ENCODE peak calls at places on chromosome 16, in ten cellular contexts. Z is IMR-90, U is Peyer's patch, C is A549, F is heart left ventricle, A is upper lobe of left lung, D is tibial nerve, N is endothelial cell of umbilical vein, V is sigmoid colon, J is right lobe of liver. E is an unnamed sample.

GRCh38 chr16:61926766-61927165 is 109.5 kb downstream of the CDH8 start:
- DNase-seq in J (no peak), Z (no peak), U (no peak), F (no peak), D (no peak), N (no peak), A (no peak), C (no peak), V (no peak), E (no peak)

GRCh38 chr16:25033852-25034251 is 18.7 kb upstream of the ARHGAP17 start:
- DNase-seq in V (peak; percentile 24), N (no peak), J (no peak), C (no peak), D (no peak), A (peak; percentile 84), U (no peak), Z (peak; percentile 83), F (no peak), E (no peak)

GRCh38 chr16:546909-547770 is 13.1 kb upstream of the PRR35 start:
- DNase-seq in A (peak; percentile 63), V (peak; percentile 86), U (peak; percentile 82), Z (peak; percentile 16), F (peak; percentile 58), C (no peak), N (peak; percentile 21), J (peak; percentile 62), D (peak; percentile 54), E (peak; percentile 54)

GRCh38 chr16:76280421-76280820 is 3.2 kb downstream of the CNTNAP4 start:
- DNase-seq in C (no peak), A (no peak), U (no peak), F (no peak), N (no peak), D (no peak), J (no peak), V (no peak), Z (no peak), E (no peak)

GRCh38 chr16:55567382-55567781 is 898 bp downstream of the CAPNS2 start:
- DNase-seq in F (no peak), U (no peak), D (no peak), N (no peak), C (no peak), A (peak; percentile 56), V (no peak), J (no peak), Z (peak; percentile 50), E (no peak)

GRCh38 chr16:67433131-67433719 is 2.3 kb downstream of the HSD11B2 start:
- DNase-seq in D (no peak), A (no peak), Z (no peak), F (no peak), J (no peak), N (no peak), V (no peak), C (no peak), U (no peak), E (no peak)

GRCh38 chr16:35798885-35799426 is 2339.5 kb downstream of the TP53TG3F start:
- DNase-seq in Z (no peak), V (no peak), F (peak; percentile 75), J (no peak), U (no peak), A (no peak), C (no peak), N (no peak), D (no peak), E (no peak)

GRCh38 chr16:5571446-5571845 is 473.9 kb upstream of the EEF2KMT start:
- DNase-seq in V (no peak), C (no peak), N (no peak), F (no peak), U (no peak), J (no peak), A (no peak), Z (no peak), D (no peak), E (no peak)

GRCh38 chr16:85542548-85542927 is 70.6 kb upstream of the GSE1 start:
- DNase-seq in A (peak; percentile 46), Z (no peak), U (no peak), C (no peak), F (no peak), J (no peak), D (no peak), N (no peak), V (no peak), E (no peak)

GRCh38 chr16:71882505-71883192 is 1.3 kb downstream of the ZNF821 start:
- DNase-seq in J (no peak), C (peak; percentile 83), U (peak; percentile 92), F (peak; percentile 64), D (peak; percentile 52), Z (peak; percentile 75), V (peak; percentile 80), A (peak; percentile 63), N (peak; percentile 83), E (peak; percentile 82)

GRCh38 chr16:86306811-86307517 is 203.4 kb upstream of the FOXF1 start:
- DNase-seq in U (no peak), D (no peak), C (no peak), F (no peak), A (no peak), N (no peak), Z (peak; percentile 90), J (no peak), V (peak; percentile 32), E (no peak)

GRCh38 chr16:65394306-65394705 is 272.4 kb upstream of the CDH11 start:
- DNase-seq in N (no peak), D (no peak), V (no peak), U (no peak), C (no peak), Z (no peak), A (no peak), F (no peak), J (no peak), E (no peak)

GRCh38 chr16:61214780-61215179 is 821.5 kb downstream of the CDH8 start:
- DNase-seq in F (no peak), D (no peak), N (no peak), U (no peak), A (no peak), C (no peak), J (no peak), Z (no peak), V (no peak), E (no peak)

GRCh38 chr16:87874639-87875472 is 5.5 kb upstream of the SLC7A5 start:
- DNase-seq in J (no peak), F (no peak), C (no peak), U (no peak), V (no peak), N (no peak), D (no peak), A (no peak), Z (no peak), E (no peak)

GRCh38 chr16:58098207-58099096 is 30.7 kb downstream of the CFAP20 start:
- DNase-seq in D (no peak), J (no peak), N (no peak), C (no peak), U (no peak), F (no peak), V (peak; percentile 54), Z (peak; percentile 22), A (no peak), E (no peak)

GRCh38 chr16:56861092-56861610 is 3.9 kb upstream of the SLC12A3 start:
- DNase-seq in A (no peak), N (peak; percentile 42), U (no peak), J (no peak), F (no peak), D (no peak), V (no peak), C (no peak), Z (no peak), E (no peak)

GRCh38 chr16:89150090-89150835 is 21.3 kb upstream of the CDH15 start:
- DNase-seq in N (no peak), D (no peak), C (no peak), V (no peak), Z (no peak), F (no peak), A (no peak), J (no peak), U (no peak), E (no peak)

GRCh38 chr16:9148376-9149015 is 57.1 kb downstream of the HAPSTR1 start:
- DNase-seq in C (no peak), V (no peak), N (no peak), J (no peak), A (no peak), D (no peak), Z (no peak), F (no peak), U (no peak), E (no peak)

DNA sequence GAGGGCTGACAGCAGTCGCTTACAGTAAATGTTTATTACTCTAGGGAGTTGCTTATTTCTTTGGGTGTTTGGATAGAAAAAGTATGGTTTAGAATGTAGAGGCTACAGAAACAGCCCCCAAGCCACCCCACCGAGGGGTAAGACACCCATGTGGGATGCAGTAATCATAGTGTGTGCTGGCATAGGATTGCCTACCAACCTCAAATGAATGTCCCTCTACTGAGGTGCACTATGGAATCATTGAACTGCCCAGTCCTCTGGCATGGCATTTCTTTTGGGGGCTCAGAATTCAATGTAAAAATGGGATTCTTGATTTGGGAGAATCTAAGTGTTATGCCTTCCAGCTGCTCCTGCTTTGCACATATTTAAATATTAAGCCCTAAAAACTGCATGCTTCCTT is 46.8 kb downstream of the ZNF267 start:
- DNase-seq in C (no peak), F (no peak), U (no peak), Z (no peak), N (no peak), A (no peak), J (no peak), D (no peak), V (no peak), E (no peak)
- TF ChIP-seq POLR2A in C (no peak), F (no peak), U (no peak), Z (no peak), N (no peak), A (no peak), J (no peak), D (no peak), V (no peak), E (no peak)

GRCh38 chr16:31329671-31330552 is 25.1 kb upstream of the ITGAX start:
- DNase-seq in Z (no peak), C (no peak), J (no peak), A (no peak), F (no peak), U (no peak), V (peak; percentile 57), D (no peak), N (no peak), E (no peak)
- H3K4me3 ChIP-seq in Z (no peak overlapping the region), C (no peak overlapping the region), J (no peak overlapping the region), A (no peak overlapping the region), F (no peak overlapping the region), U (no peak overlapping the region), V (no peak overlapping the region), D (no peak overlapping the region), N (no peak overlapping the region), E (no peak overlapping the region)

DNA sequence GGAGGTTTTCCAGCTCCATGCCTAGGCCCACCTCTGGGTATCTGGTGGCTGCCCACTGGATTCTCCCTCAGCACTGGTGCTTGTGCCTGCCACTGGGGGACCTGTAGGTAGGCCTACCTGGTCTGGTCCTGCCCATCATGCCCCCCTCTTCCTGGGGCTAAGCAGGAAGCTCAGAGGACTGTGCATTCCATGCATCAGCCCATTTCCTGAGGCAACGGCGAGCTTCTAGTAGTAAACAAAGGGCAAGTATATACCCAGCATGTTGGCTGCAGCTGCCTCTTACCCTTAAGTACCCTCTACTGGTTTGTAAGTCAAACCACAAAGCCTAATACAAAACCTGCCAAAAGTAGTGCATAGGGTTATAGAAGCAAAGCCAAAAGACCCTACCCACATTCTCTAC is 37.5 kb downstream of the SDR42E1 start:
- DNase-seq in N (no peak), F (no peak), V (no peak), U (no peak), J (no peak), D (no peak), A (no peak), Z (no peak), C (no peak), E (no peak)
- TF ChIP-seq POLR2A in N (no peak), F (no peak), V (no peak), U (no peak), J (no peak), D (no peak), A (no peak), Z (no peak), C (no peak), E (no peak)

GRCh38 chr16:3459401-3460090 is 16.1 kb downstream of the NAA60 start:
- DNase-seq in U (no peak), N (no peak), J (no peak), V (no peak), F (no peak), A (no peak), C (no peak), Z (peak; percentile 29), D (no peak), E (no peak)
- H3K4me3 ChIP-seq in U (peak overlapping the region; percentile 84), N (peak overlapping the region; percentile 47), J (peak overlapping the region; percentile 89), V (peak overlapping the region; percentile 84), F (peak overlapping the region; percentile 74), A (peak overlapping the region; percentile 79), C (peak overlapping the region; percentile 100), Z (peak overlapping the region; percentile 86), D (no peak overlapping the region), E (no peak overlapping the region)

E was measured in lower leg skin.